ENCODE peak calls at places on chromosomes 3 and 15, in eight cellular contexts. O, F, A, V, D, X, J and G are unnamed samples.

GRCh38 chr3:99471353-99472323 is 166.8 kb upstream of the COL8A1 start:
- DNase-seq in O (no peak), D (no peak), V (no peak), J (no peak), X (no peak), A (no peak), F (no peak), G (no peak)

GRCh38 chr3:106860182-106860581 is 517.1 kb upstream of the CCDC54 start:
- DNase-seq in J (no peak), O (no peak), X (no peak), V (no peak), A (peak; percentile 74), D (no peak), F (no peak), G (no peak)

GRCh38 chr15:41969851-41970431 is 2.4 kb downstream of the EHD4 start:
- DNase-seq in V (peak; percentile 61), X (peak; percentile 13), D (peak; percentile 61), A (peak; percentile 26), F (no peak), J (peak; percentile 45), O (peak; percentile 31), G (no peak)

GRCh38 chr3:10192953-10193691 is 28.4 kb downstream of the IRAK2 start:
- DNase-seq in J (peak; percentile 51), D (no peak), F (peak; percentile 86), A (peak; percentile 96), O (peak; percentile 93), V (peak; percentile 69), X (peak; percentile 40), G (peak; percentile 39)

GRCh38 chr3:187641319-187641976 is 28.7 kb downstream of the SST start:
- DNase-seq in A (no peak), J (no peak), O (no peak), X (no peak), F (no peak), D (no peak), V (no peak), G (no peak)

GRCh38 chr3:104547040-104547439 is 819.7 kb upstream of the ALCAM start:
- DNase-seq in A (no peak), X (no peak), O (no peak), F (no peak), V (no peak), J (no peak), D (no peak), G (no peak)

GRCh38 chr3:28844688-28845324 is 436.1 kb upstream of the RBMS3 start:
- DNase-seq in V (no peak), O (no peak), A (no peak), J (no peak), X (no peak), D (no peak), F (no peak), G (no peak)

GRCh38 chr3:146387566-146387965 is 81.8 kb downstream of the PLSCR2 start:
- DNase-seq in D (no peak), A (no peak), X (no peak), J (no peak), V (no peak), F (no peak), O (no peak), G (no peak)

GRCh38 chr15:92021765-92022164 is 168.3 kb downstream of the SLCO3A1 start:
- DNase-seq in J (no peak), A (no peak), F (no peak), X (no peak), D (no peak), O (no peak), V (no peak), G (peak; percentile 72)

GRCh38 chr15:43749690-43750345 is 3.6 kb downstream of the PDIA3 start:
- DNase-seq in D (peak; percentile 68), X (no peak), O (peak; percentile 45), F (no peak), A (no peak), V (peak; percentile 58), J (no peak), G (no peak)

GRCh38 chr15:99708563-99708962 is 24.7 kb downstream of the LYSMD4 start:
- DNase-seq in F (peak; percentile 57), D (no peak), J (no peak), A (peak; percentile 94), X (no peak), V (no peak), O (no peak), G (no peak)

GRCh38 chr3:77370413-77370812 is 330.5 kb downstream of the ROBO2 start:
- DNase-seq in J (no peak), D (no peak), O (no peak), X (no peak), F (peak; percentile 41), V (no peak), A (peak; percentile 78), G (peak; percentile 23)

GRCh38 chr3:62875103-62876002 is at the start of gene CADPS:
- DNase-seq in V (no peak), X (no peak), J (no peak), F (no peak), A (no peak), O (no peak), D (no peak), G (peak; percentile 91)

GRCh38 chr15:62881056-62881455 is 161.5 kb upstream of the TPM1 start:
- DNase-seq in A (no peak), F (no peak), J (no peak), D (no peak), X (no peak), V (no peak), O (no peak), G (no peak)

GRCh38 chr3:11847607-11848006 is 922 bp upstream of the TAMM41 start:
- DNase-seq in X (peak; percentile 1), V (no peak), J (no peak), A (peak; percentile 37), O (no peak), D (peak; percentile 22), F (no peak), G (peak; percentile 29)

GRCh38 chr15:48273047-48273446 is 58.2 kb upstream of the DUT start:
- DNase-seq in A (no peak), D (no peak), O (no peak), J (no peak), F (no peak), V (no peak), X (no peak), G (no peak)

GRCh38 chr3:123642182-123642956 is 57.5 kb upstream of the HACD2 start:
- DNase-seq in J (peak; percentile 99), O (peak; percentile 55), F (peak; percentile 79), V (peak; percentile 78), X (peak; percentile 7), D (peak; percentile 80), A (peak; percentile 92), G (peak; percentile 43)

GRCh38 chr3:17605032-17605431 is 137.4 kb downstream of the TBC1D5 start:
- DNase-seq in D (no peak), J (no peak), A (peak; percentile 92), O (no peak), X (no peak), V (no peak), F (peak; percentile 76), G (no peak)

GRCh38 chr3:143629726-143630125 is 218.5 kb downstream of the SLC9A9 start:
- DNase-seq in O (no peak), A (no peak), F (no peak), D (no peak), J (no peak), V (no peak), X (no peak), G (no peak)

GRCh38 chr3:24242012-24242698 is 252.5 kb downstream of the THRB start:
- DNase-seq in X (no peak), A (peak; percentile 93), D (no peak), F (peak; percentile 58), V (no peak), O (no peak), J (no peak), G (no peak)

GRCh38 chr15:29925227-29926082 is 103.2 kb upstream of the TJP1 start:
- DNase-seq in O (no peak), V (no peak), X (no peak), J (peak; percentile 64), F (peak; percentile 44), D (no peak), A (peak; percentile 97), G (peak; percentile 32)

GRCh38 chr15:95884276-95884675 is 446.2 kb upstream of the NR2F2 start:
- DNase-seq in A (no peak), V (no peak), X (no peak), O (no peak), J (no peak), F (peak; percentile 66), D (no peak), G (no peak)

GRCh38 chr15:70545526-70545925 is 217.8 kb downstream of the UACA start:
- DNase-seq in X (no peak), O (no peak), V (no peak), A (no peak), F (no peak), D (no peak), J (no peak), G (no peak)

GRCh38 chr3:106120334-106120733 is 251.5 kb upstream of the CBLB start:
- DNase-seq in A (peak; percentile 66), V (no peak), X (no peak), F (no peak), J (no peak), D (no peak), O (no peak), G (no peak)

GRCh38 chr15:29734917-29735572 is 87.2 kb downstream of the TJP1 start:
- DNase-seq in X (no peak), F (no peak), O (no peak), J (no peak), D (no peak), A (peak; percentile 77), V (no peak), G (no peak)

GRCh38 chr3:190076601-190077444 is 43.9 kb downstream of the P3H2 start:
- DNase-seq in V (no peak), F (peak; percentile 93), O (no peak), X (no peak), D (no peak), A (peak; percentile 90), J (no peak), G (no peak)

GRCh38 chr15:39721893-39722292 is 60.7 kb downstream of the FSIP1 start:
- DNase-seq in D (no peak), J (no peak), A (no peak), V (no peak), O (no peak), F (no peak), X (no peak), G (no peak)

GRCh38 chr3:173064631-173065030 is 76.4 kb downstream of the SPATA16 start:
- DNase-seq in F (no peak), D (no peak), A (no peak), X (no peak), J (no peak), O (no peak), V (no peak), G (no peak)

GRCh38 chr3:141452045-141452444 is 34.8 kb upstream of the RASA2 start:
- DNase-seq in O (no peak), X (no peak), A (peak; percentile 52), V (peak; percentile 56), J (peak; percentile 84), D (peak; percentile 55), F (no peak), G (peak; percentile 48)

GRCh38 chr15:101326026-101326315 is 30.9 kb upstream of the SNRPA1 start:
- DNase-seq in J (no peak), O (no peak), D (no peak), F (no peak), V (no peak), A (no peak), X (no peak), G (no peak)

GRCh38 chr3:46778101-46778500 is 60.4 kb upstream of the PRSS50 start:
- DNase-seq in D (no peak), J (peak; percentile 21), A (no peak), X (no peak), F (no peak), O (no peak), V (no peak), G (no peak)

GRCh38 chr3:67009716-67010115 is 11.6 kb downstream of the KBTBD8 start:
- DNase-seq in X (no peak), F (no peak), O (no peak), A (no peak), V (no peak), J (no peak), D (no peak), G (no peak)

GRCh38 chr3:52533623-52534280 is at the start of gene NT5DC2:
- DNase-seq in O (peak; percentile 70), A (peak; percentile 83), J (peak; percentile 21), V (peak; percentile 83), D (peak; percentile 97), F (no peak), X (peak; percentile 54), G (peak; percentile 59)

GRCh38 chr3:193883551-193883950 is 252.4 kb upstream of the HES1 start:
- DNase-seq in F (no peak), D (no peak), J (no peak), X (no peak), O (no peak), A (peak; percentile 73), V (no peak), G (no peak)